ENCODE peak calls at places on chromosomes 11 and 22, in five cellular contexts. One of them, this sample, is unnamed. For H3K4me1, the result is how much of the 10 kb centered on the place peaks cover.

GRCh38 chr22:33465554-33465953 is 407.4 kb upstream of the SYN3 start:
- DNase-seq in sigmoid colon: no peak
- DNase-seq in prostate gland: peak
- DNase-seq in HCT116: no peak
- DNase-seq in upper lobe of left lung: no peak
- DNase-seq in this sample: no peak

GRCh38 chr11:102843474-102843873 is at the start of gene MMP3:
- DNase-seq in prostate gland: no peak
- DNase-seq in sigmoid colon: no peak
- DNase-seq in upper lobe of left lung: no peak
- DNase-seq in HCT116: no peak
- DNase-seq in this sample: no peak

GRCh38 chr11:61358566-61358965 is 3.1 kb downstream of the CYB561A3 start:
- DNase-seq in HCT116: no peak
- DNase-seq in sigmoid colon: no peak
- DNase-seq in upper lobe of left lung: no peak
- DNase-seq in prostate gland: no peak
- DNase-seq in this sample: no peak

GRCh38 chr22:47190957-47191323 is 428.5 kb downstream of the TBC1D22A start:
- DNase-seq in HCT116: peak
- DNase-seq in prostate gland: no peak
- DNase-seq in sigmoid colon: peak
- DNase-seq in upper lobe of left lung: no peak
- DNase-seq in this sample: no peak

GRCh38 chr11:110251837-110252236 is 44.6 kb downstream of the RDX start:
- DNase-seq in prostate gland: no peak
- DNase-seq in upper lobe of left lung: peak
- DNase-seq in HCT116: peak
- DNase-seq in sigmoid colon: no peak
- DNase-seq in this sample: no peak

GRCh38 chr11:121996574-121996973 is 119.4 kb downstream of the BLID start:
- DNase-seq in HCT116: no peak
- DNase-seq in sigmoid colon: no peak
- DNase-seq in upper lobe of left lung: no peak
- DNase-seq in prostate gland: no peak
- DNase-seq in this sample: no peak

GRCh38 chr22:30928401-30928800 is 40.2 kb downstream of the MORC2 start:
- DNase-seq in sigmoid colon: no peak
- DNase-seq in HCT116: no peak
- DNase-seq in upper lobe of left lung: no peak
- DNase-seq in prostate gland: no peak
- DNase-seq in this sample: no peak

GRCh38 chr22:31647516-31647915 is 14.5 kb downstream of the PISD start:
- DNase-seq in upper lobe of left lung: no peak
- DNase-seq in prostate gland: no peak
- DNase-seq in HCT116: no peak
- DNase-seq in sigmoid colon: no peak
- DNase-seq in this sample: no peak

GRCh38 chr22:41480397-41480735 is 11.4 kb downstream of the ACO2 start:
- DNase-seq in sigmoid colon: no peak
- DNase-seq in HCT116: no peak
- DNase-seq in upper lobe of left lung: no peak
- DNase-seq in prostate gland: no peak
- DNase-seq in this sample: no peak

GRCh38 chr11:65242389-65242788 is 19.4 kb upstream of the POLA2 start:
- DNase-seq in HCT116: no peak
- DNase-seq in upper lobe of left lung: no peak
- DNase-seq in sigmoid colon: no peak
- DNase-seq in prostate gland: no peak
- DNase-seq in this sample: no peak

GRCh38 chr11:117734596-117734995 is 62.4 kb downstream of the DSCAML1 start:
- DNase-seq in prostate gland: no peak
- DNase-seq in sigmoid colon: no peak
- DNase-seq in upper lobe of left lung: no peak
- DNase-seq in HCT116: no peak
- DNase-seq in this sample: no peak

DNA sequence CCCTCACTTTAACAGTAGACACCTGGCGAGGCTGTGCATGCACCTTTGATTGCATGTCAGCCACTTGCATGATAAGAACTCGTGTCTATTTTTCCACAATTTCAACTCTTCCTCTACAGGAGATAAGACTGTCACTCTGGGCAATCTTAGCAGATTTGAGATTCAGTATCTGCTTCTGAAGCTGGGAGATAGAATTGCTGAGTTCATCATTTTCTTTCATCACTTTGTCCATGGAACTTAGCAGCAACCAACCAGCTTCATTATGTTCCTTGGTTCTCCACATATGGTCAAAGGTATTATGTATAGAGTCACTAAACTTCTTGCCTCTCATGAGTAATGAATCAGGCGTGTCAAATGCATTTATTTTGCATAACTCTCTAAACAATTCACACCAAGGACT is 17.1 kb downstream of the MTNR1B start:
- DNase-seq in upper lobe of left lung: no peak
- DNase-seq in HCT116: no peak
- DNase-seq in sigmoid colon: no peak
- DNase-seq in prostate gland: no peak
- DNase-seq in this sample: no peak
- TF ChIP-seq POLR2AphosphoS5 in upper lobe of left lung: no peak
- TF ChIP-seq POLR2AphosphoS5 in HCT116: no peak
- TF ChIP-seq POLR2AphosphoS5 in sigmoid colon: no peak
- TF ChIP-seq POLR2AphosphoS5 in prostate gland: no peak
- TF ChIP-seq POLR2AphosphoS5 in this sample: no peak

GRCh38 chr22:21815357-21815756 is 52.1 kb downstream of the MAPK1 start:
- DNase-seq in upper lobe of left lung: no peak
- DNase-seq in HCT116: no peak
- DNase-seq in sigmoid colon: no peak
- DNase-seq in prostate gland: no peak
- DNase-seq in this sample: no peak

GRCh38 chr22:21815958-21816357 is 51.5 kb downstream of the MAPK1 start:
- DNase-seq in upper lobe of left lung: no peak
- DNase-seq in sigmoid colon: no peak
- DNase-seq in prostate gland: no peak
- DNase-seq in HCT116: no peak
- DNase-seq in this sample: no peak

GRCh38 chr22:21816472-21816786 is 51.0 kb downstream of the MAPK1 start:
- DNase-seq in prostate gland: no peak
- DNase-seq in upper lobe of left lung: no peak
- DNase-seq in HCT116: no peak
- DNase-seq in sigmoid colon: no peak
- DNase-seq in this sample: no peak

GRCh38 chr22:21818487-21819182 is 48.8 kb downstream of the MAPK1 start:
- DNase-seq in upper lobe of left lung: no peak
- DNase-seq in HCT116: no peak
- DNase-seq in prostate gland: no peak
- DNase-seq in sigmoid colon: no peak
- DNase-seq in this sample: no peak

GRCh38 chr22:21816787-21817496 is 50.5 kb downstream of the MAPK1 start:
- DNase-seq in upper lobe of left lung: peak
- DNase-seq in sigmoid colon: no peak
- DNase-seq in prostate gland: no peak
- DNase-seq in HCT116: no peak
- DNase-seq in this sample: no peak
- H3K4me1 ChIP-seq in upper lobe of left lung: half or more
- H3K4me1 ChIP-seq in sigmoid colon: under half
- H3K4me1 ChIP-seq in prostate gland: under half
- H3K4me1 ChIP-seq in HCT116: under half
- H3K4me1 ChIP-seq in this sample: under half

DNA sequence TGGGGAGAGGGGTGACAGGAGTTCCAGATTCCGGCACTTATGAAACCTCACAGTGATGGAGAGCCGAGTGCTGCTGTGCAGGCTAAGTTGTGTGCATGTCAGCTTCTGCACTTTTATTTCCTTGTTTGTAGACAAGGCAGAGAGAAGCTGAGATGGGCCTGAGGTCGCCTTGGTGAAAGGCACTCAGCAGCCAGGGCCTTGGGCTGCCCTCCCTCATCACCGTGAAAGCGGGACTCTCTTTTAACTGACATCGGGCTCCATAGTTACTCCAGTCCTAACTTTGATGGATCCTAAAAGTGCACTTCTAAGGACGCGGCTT is 7.6 kb downstream of the CD81 start:
- DNase-seq in sigmoid colon: no peak
- DNase-seq in HCT116: no peak
- DNase-seq in prostate gland: no peak
- DNase-seq in upper lobe of left lung: no peak
- DNase-seq in this sample: no peak
- H3K27ac ChIP-seq in sigmoid colon: peak
- H3K27ac ChIP-seq in HCT116: no peak
- H3K27ac ChIP-seq in prostate gland: peak
- H3K27ac ChIP-seq in upper lobe of left lung: peak
- H3K27ac ChIP-seq in this sample: peak

DNA sequence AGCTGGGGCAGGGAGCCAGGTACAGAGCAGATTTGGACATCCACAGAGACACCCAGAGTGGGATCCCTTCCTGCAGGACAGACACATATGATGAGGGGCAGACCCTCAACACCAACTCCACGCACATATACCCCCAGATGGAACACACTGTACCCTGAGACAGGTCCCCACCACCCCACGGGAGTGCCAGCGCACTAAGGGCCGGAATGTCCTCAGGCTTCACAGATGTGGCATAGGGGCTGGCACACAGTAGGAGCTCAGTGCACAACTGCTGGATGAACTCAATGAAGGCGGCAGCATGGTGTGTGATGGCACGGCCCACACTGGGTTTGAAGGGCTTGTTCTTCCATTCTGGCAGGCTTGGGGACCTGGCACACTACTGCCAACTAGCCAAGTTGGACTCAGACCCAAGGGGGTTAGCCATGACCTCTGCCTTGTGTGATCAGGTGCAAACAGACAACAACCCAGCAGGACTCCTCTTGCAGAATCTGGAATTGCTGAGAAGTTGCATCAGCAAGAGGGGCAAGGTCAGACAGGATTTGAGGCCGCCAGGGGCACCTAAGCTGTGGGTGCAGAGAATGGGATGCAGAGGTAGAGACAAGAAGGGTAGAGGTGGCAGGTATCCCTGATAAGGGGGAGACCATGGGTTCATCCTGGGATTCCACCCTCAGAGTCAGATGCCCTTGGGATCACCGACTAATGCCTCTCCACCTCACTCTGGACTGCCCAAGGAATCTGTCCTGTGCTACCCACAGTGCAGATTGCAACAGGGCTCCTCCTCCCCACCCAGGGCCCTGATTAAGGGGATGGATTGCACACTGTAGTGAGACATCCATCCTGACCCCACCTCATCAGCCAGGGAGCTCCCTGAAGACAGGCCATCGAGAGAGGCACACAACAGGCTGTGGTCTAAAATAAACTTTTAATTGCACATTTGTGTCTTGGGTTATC is 2.4 kb downstream of the C22orf15 start:
- DNase-seq in prostate gland: no peak
- DNase-seq in upper lobe of left lung: no peak
- DNase-seq in HCT116: no peak
- DNase-seq in sigmoid colon: no peak
- DNase-seq in this sample: no peak
- TF ChIP-seq POLR2AphosphoS5 in prostate gland: no peak
- TF ChIP-seq POLR2AphosphoS5 in upper lobe of left lung: no peak
- TF ChIP-seq POLR2AphosphoS5 in HCT116: no peak
- TF ChIP-seq POLR2AphosphoS5 in sigmoid colon: no peak
- TF ChIP-seq POLR2AphosphoS5 in this sample: no peak

GRCh38 chr22:37633082-37633692 is 6.3 kb upstream of the SH3BP1 start:
- DNase-seq in upper lobe of left lung: no peak
- DNase-seq in HCT116: no peak
- DNase-seq in prostate gland: no peak
- DNase-seq in sigmoid colon: no peak
- DNase-seq in this sample: peak

GRCh38 chr22:37633693-37634504 is 5.6 kb upstream of the SH3BP1 start:
- DNase-seq in prostate gland: peak
- DNase-seq in upper lobe of left lung: peak
- DNase-seq in HCT116: no peak
- DNase-seq in sigmoid colon: peak
- DNase-seq in this sample: peak

GRCh38 chr22:37636186-37636948 is 3.1 kb upstream of the SH3BP1 start:
- DNase-seq in sigmoid colon: no peak
- DNase-seq in HCT116: no peak
- DNase-seq in prostate gland: no peak
- DNase-seq in upper lobe of left lung: no peak
- DNase-seq in this sample: peak

GRCh38 chr22:37635157-37635556 is 4.3 kb upstream of the SH3BP1 start:
- DNase-seq in HCT116: no peak
- DNase-seq in sigmoid colon: no peak
- DNase-seq in upper lobe of left lung: no peak
- DNase-seq in prostate gland: no peak
- DNase-seq in this sample: no peak

GRCh38 chr22:37634505-37635002 is 4.9 kb upstream of the SH3BP1 start:
- DNase-seq in HCT116: no peak
- DNase-seq in sigmoid colon: no peak
- DNase-seq in upper lobe of left lung: no peak
- DNase-seq in prostate gland: no peak
- DNase-seq in this sample: no peak
- H3K4me1 ChIP-seq in HCT116: under half
- H3K4me1 ChIP-seq in sigmoid colon: under half
- H3K4me1 ChIP-seq in upper lobe of left lung: half or more
- H3K4me1 ChIP-seq in prostate gland: under half
- H3K4me1 ChIP-seq in this sample: half or more

GRCh38 chr22:48921411-48921903 is 906.2 kb downstream of the BRD1 start:
- DNase-seq in prostate gland: no peak
- DNase-seq in upper lobe of left lung: no peak
- DNase-seq in HCT116: no peak
- DNase-seq in sigmoid colon: peak
- DNase-seq in this sample: no peak
- H3K27ac ChIP-seq in prostate gland: no peak
- H3K27ac ChIP-seq in upper lobe of left lung: no peak
- H3K27ac ChIP-seq in HCT116: no peak
- H3K27ac ChIP-seq in sigmoid colon: no peak
- H3K27ac ChIP-seq in this sample: no peak

GRCh38 chr11:58770166-58770565 is 38.4 kb upstream of the GLYAT start:
- DNase-seq in sigmoid colon: no peak
- DNase-seq in upper lobe of left lung: no peak
- DNase-seq in HCT116: no peak
- DNase-seq in prostate gland: no peak
- DNase-seq in this sample: no peak
- TF ChIP-seq POLR2AphosphoS5 in sigmoid colon: no peak
- TF ChIP-seq POLR2AphosphoS5 in upper lobe of left lung: no peak
- TF ChIP-seq POLR2AphosphoS5 in HCT116: no peak
- TF ChIP-seq POLR2AphosphoS5 in prostate gland: no peak
- TF ChIP-seq POLR2AphosphoS5 in this sample: no peak

DNA sequence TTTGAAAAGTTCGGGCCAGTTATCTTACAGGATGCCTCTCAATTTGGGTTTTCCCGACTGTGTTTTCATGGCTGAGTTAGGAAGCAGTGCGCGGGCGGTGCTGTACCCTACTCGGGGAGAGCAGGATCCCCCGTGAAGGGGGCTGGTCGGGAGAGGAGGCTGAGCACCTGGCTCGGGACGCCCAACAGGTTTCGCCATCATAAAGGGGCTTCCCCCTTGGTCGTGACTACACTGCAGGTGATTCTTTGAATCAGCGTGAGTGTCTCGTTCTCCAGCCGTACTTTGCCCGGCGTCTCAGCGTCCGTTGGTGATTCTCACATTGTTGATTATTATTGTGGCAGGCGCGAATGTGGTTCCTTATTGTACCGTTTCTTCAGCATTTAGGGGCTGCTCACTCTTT is 46.6 kb downstream of the ST14 start:
- DNase-seq in sigmoid colon: peak
- DNase-seq in HCT116: no peak
- DNase-seq in upper lobe of left lung: peak
- DNase-seq in prostate gland: no peak
- DNase-seq in this sample: peak
- H3K4me1 ChIP-seq in sigmoid colon: under half
- H3K4me1 ChIP-seq in HCT116: under half
- H3K4me1 ChIP-seq in upper lobe of left lung: under half
- H3K4me1 ChIP-seq in prostate gland: under half
- H3K4me1 ChIP-seq in this sample: under half

This sample was measured in transverse colon.